ENCODE peak calls at places on chromosomes 4 and X, in eight cellular contexts. One of them, this sample, is unnamed.
A peak's percentile ranks its signal among the peaks of the same experiment; 100 is the strongest.

GRCh38 chr4:16508968-16509367 is 282.7 kb upstream of the TAPT1 start:
- DNase-seq in kidney glomerular epithelial cell: no peak
- DNase-seq in NCI-H345: no peak
- DNase-seq in hypothalamus: no peak
- DNase-seq in CMK: peak; percentile 4
- DNase-seq in SJCRH30: no peak
- DNase-seq in effector CD4-positive, alpha-beta T cell: no peak
- DNase-seq in memory B cell: no peak
- DNase-seq in this sample: no peak

GRCh38 chr4:36573441-36573840 is 292.0 kb downstream of the DTHD1 start:
- DNase-seq in kidney glomerular epithelial cell: no peak
- DNase-seq in NCI-H345: no peak
- DNase-seq in hypothalamus: no peak
- DNase-seq in CMK: no peak
- DNase-seq in SJCRH30: no peak
- DNase-seq in effector CD4-positive, alpha-beta T cell: no peak
- DNase-seq in memory B cell: no peak
- DNase-seq in this sample: no peak

GRCh38 chr4:183422962-183423653 is 21.3 kb upstream of the CDKN2AIP start:
- DNase-seq in kidney glomerular epithelial cell: peak; percentile 84
- DNase-seq in NCI-H345: no peak
- DNase-seq in hypothalamus: no peak
- DNase-seq in CMK: no peak
- DNase-seq in SJCRH30: no peak
- DNase-seq in effector CD4-positive, alpha-beta T cell: no peak
- DNase-seq in memory B cell: no peak
- DNase-seq in this sample: no peak

GRCh38 chrX:78104447-78105176 is 564 bp downstream of the PGK1 start:
- DNase-seq in kidney glomerular epithelial cell: no peak
- DNase-seq in NCI-H345: peak; percentile 33
- DNase-seq in hypothalamus: peak; percentile 7
- DNase-seq in CMK: no peak
- DNase-seq in SJCRH30: peak; percentile 15
- DNase-seq in effector CD4-positive, alpha-beta T cell: peak; percentile 15
- DNase-seq in memory B cell: peak; percentile 7
- DNase-seq in this sample: peak; percentile 83

GRCh38 chrX:16876696-16877095 is 6.5 kb upstream of the RBBP7 start:
- DNase-seq in kidney glomerular epithelial cell: no peak
- DNase-seq in NCI-H345: no peak
- DNase-seq in hypothalamus: no peak
- DNase-seq in CMK: no peak
- DNase-seq in SJCRH30: no peak
- DNase-seq in effector CD4-positive, alpha-beta T cell: no peak
- DNase-seq in memory B cell: no peak
- DNase-seq in this sample: no peak

GRCh38 chr4:55021214-55021613 is 104.2 kb downstream of the KDR start:
- DNase-seq in kidney glomerular epithelial cell: no peak
- DNase-seq in NCI-H345: no peak
- DNase-seq in hypothalamus: no peak
- DNase-seq in CMK: no peak
- DNase-seq in SJCRH30: no peak
- DNase-seq in effector CD4-positive, alpha-beta T cell: no peak
- DNase-seq in memory B cell: no peak
- DNase-seq in this sample: no peak

GRCh38 chr4:78754872-78755271 is 21.3 kb upstream of the BMP2K start:
- DNase-seq in kidney glomerular epithelial cell: no peak
- DNase-seq in NCI-H345: no peak
- DNase-seq in hypothalamus: no peak
- DNase-seq in CMK: no peak
- DNase-seq in SJCRH30: no peak
- DNase-seq in effector CD4-positive, alpha-beta T cell: no peak
- DNase-seq in memory B cell: no peak
- DNase-seq in this sample: no peak

GRCh38 chrX:112058766-112059165 is 23.8 kb downstream of the TRPC5 start:
- DNase-seq in kidney glomerular epithelial cell: no peak
- DNase-seq in NCI-H345: no peak
- DNase-seq in hypothalamus: no peak
- DNase-seq in CMK: no peak
- DNase-seq in SJCRH30: no peak
- DNase-seq in effector CD4-positive, alpha-beta T cell: no peak
- DNase-seq in memory B cell: no peak
- DNase-seq in this sample: no peak

GRCh38 chr4:174086829-174087799 is 196.4 kb downstream of the FBXO8 start:
- DNase-seq in kidney glomerular epithelial cell: no peak
- DNase-seq in NCI-H345: no peak
- DNase-seq in hypothalamus: no peak
- DNase-seq in CMK: no peak
- DNase-seq in SJCRH30: no peak
- DNase-seq in effector CD4-positive, alpha-beta T cell: no peak
- DNase-seq in memory B cell: no peak
- DNase-seq in this sample: no peak

GRCh38 chr4:59759082-59759825 is 1440.9 kb upstream of the ADGRL3 start:
- DNase-seq in kidney glomerular epithelial cell: no peak
- DNase-seq in NCI-H345: no peak
- DNase-seq in hypothalamus: no peak
- DNase-seq in CMK: no peak
- DNase-seq in SJCRH30: peak; percentile 18
- DNase-seq in effector CD4-positive, alpha-beta T cell: no peak
- DNase-seq in memory B cell: no peak
- DNase-seq in this sample: no peak

GRCh38 chrX:36898301-36898700 is 109.9 kb upstream of the FAM47C start:
- DNase-seq in kidney glomerular epithelial cell: no peak
- DNase-seq in NCI-H345: no peak
- DNase-seq in hypothalamus: no peak
- DNase-seq in CMK: peak; percentile 8
- DNase-seq in SJCRH30: peak; percentile 12
- DNase-seq in effector CD4-positive, alpha-beta T cell: no peak
- DNase-seq in memory B cell: no peak
- DNase-seq in this sample: peak; percentile 2

GRCh38 chr4:7985891-7986441 is 46.3 kb upstream of the AFAP1 start:
- DNase-seq in kidney glomerular epithelial cell: peak; percentile 12
- DNase-seq in NCI-H345: no peak
- DNase-seq in hypothalamus: no peak
- DNase-seq in CMK: no peak
- DNase-seq in SJCRH30: peak; percentile 54
- DNase-seq in effector CD4-positive, alpha-beta T cell: no peak
- DNase-seq in memory B cell: no peak
- DNase-seq in this sample: peak; percentile 76

GRCh38 chr4:175961604-175962003 is 104.0 kb upstream of the WDR17 start:
- DNase-seq in kidney glomerular epithelial cell: no peak
- DNase-seq in NCI-H345: no peak
- DNase-seq in hypothalamus: no peak
- DNase-seq in CMK: no peak
- DNase-seq in SJCRH30: no peak
- DNase-seq in effector CD4-positive, alpha-beta T cell: no peak
- DNase-seq in memory B cell: no peak
- DNase-seq in this sample: no peak

GRCh38 chr4:167109859-167110258 is 124.4 kb downstream of the SPOCK3 start:
- DNase-seq in kidney glomerular epithelial cell: no peak
- DNase-seq in NCI-H345: no peak
- DNase-seq in hypothalamus: no peak
- DNase-seq in CMK: no peak
- DNase-seq in SJCRH30: peak; percentile 13
- DNase-seq in effector CD4-positive, alpha-beta T cell: no peak
- DNase-seq in memory B cell: no peak
- DNase-seq in this sample: no peak

GRCh38 chr4:102120846-102121245 is 224.4 kb downstream of the SLC39A8 start:
- DNase-seq in kidney glomerular epithelial cell: no peak
- DNase-seq in NCI-H345: no peak
- DNase-seq in hypothalamus: no peak
- DNase-seq in CMK: no peak
- DNase-seq in SJCRH30: no peak
- DNase-seq in effector CD4-positive, alpha-beta T cell: no peak
- DNase-seq in memory B cell: no peak
- DNase-seq in this sample: no peak

GRCh38 chr4:11488657-11489448 is 60.2 kb upstream of the HS3ST1 start:
- DNase-seq in kidney glomerular epithelial cell: no peak
- DNase-seq in NCI-H345: no peak
- DNase-seq in hypothalamus: no peak
- DNase-seq in CMK: no peak
- DNase-seq in SJCRH30: no peak
- DNase-seq in effector CD4-positive, alpha-beta T cell: no peak
- DNase-seq in memory B cell: no peak
- DNase-seq in this sample: no peak

This sample was measured in small intestine.